ENCODE peak calls at places on chromosomes 4 and X, in ten cellular contexts. One of them, this sample, is unnamed.

GRCh38 chrX:110795645-110796510 is at the start of gene CHRDL1:
- DNase-seq in suprapubic skin: peak
- DNase-seq in OCI-LY7: no peak
- DNase-seq in left ventricle myocardium inferior: peak
- DNase-seq in astrocyte of the spinal cord: peak
- DNase-seq in stomach: no peak
- DNase-seq in right lobe of liver: peak
- DNase-seq in foreskin fibroblast: peak
- DNase-seq in AG10803: no peak
- DNase-seq in uterus: peak
- DNase-seq in this sample: peak

GRCh38 chr4:70721747-70722146 is at the start of gene RUFY3:
- DNase-seq in OCI-LY7: no peak
- DNase-seq in left ventricle myocardium inferior: no peak
- DNase-seq in suprapubic skin: no peak
- DNase-seq in uterus: peak
- DNase-seq in AG10803: peak
- DNase-seq in foreskin fibroblast: peak
- DNase-seq in stomach: no peak
- DNase-seq in right lobe of liver: no peak
- DNase-seq in astrocyte of the spinal cord: peak
- DNase-seq in this sample: no peak

GRCh38 chr4:126583509-126583908 is 1049.2 kb upstream of the INTU start:
- DNase-seq in suprapubic skin: no peak
- DNase-seq in uterus: no peak
- DNase-seq in stomach: no peak
- DNase-seq in left ventricle myocardium inferior: no peak
- DNase-seq in AG10803: peak
- DNase-seq in OCI-LY7: no peak
- DNase-seq in astrocyte of the spinal cord: no peak
- DNase-seq in right lobe of liver: no peak
- DNase-seq in foreskin fibroblast: peak
- DNase-seq in this sample: no peak

GRCh38 chr4:90495211-90495610 is 368.0 kb downstream of the CCSER1 start:
- DNase-seq in left ventricle myocardium inferior: no peak
- DNase-seq in suprapubic skin: no peak
- DNase-seq in astrocyte of the spinal cord: no peak
- DNase-seq in OCI-LY7: no peak
- DNase-seq in foreskin fibroblast: no peak
- DNase-seq in AG10803: no peak
- DNase-seq in uterus: no peak
- DNase-seq in stomach: no peak
- DNase-seq in right lobe of liver: no peak
- DNase-seq in this sample: no peak

GRCh38 chr4:11805837-11806236 is 377.1 kb upstream of the HS3ST1 start:
- DNase-seq in stomach: no peak
- DNase-seq in suprapubic skin: no peak
- DNase-seq in foreskin fibroblast: peak
- DNase-seq in astrocyte of the spinal cord: peak
- DNase-seq in OCI-LY7: peak
- DNase-seq in AG10803: no peak
- DNase-seq in right lobe of liver: no peak
- DNase-seq in left ventricle myocardium inferior: no peak
- DNase-seq in uterus: no peak
- DNase-seq in this sample: no peak

GRCh38 chr4:139789096-139789495 is 123.5 kb downstream of the MGST2 start:
- DNase-seq in foreskin fibroblast: no peak
- DNase-seq in AG10803: no peak
- DNase-seq in uterus: no peak
- DNase-seq in right lobe of liver: no peak
- DNase-seq in suprapubic skin: no peak
- DNase-seq in left ventricle myocardium inferior: no peak
- DNase-seq in astrocyte of the spinal cord: no peak
- DNase-seq in stomach: no peak
- DNase-seq in OCI-LY7: no peak
- DNase-seq in this sample: no peak

GRCh38 chr4:4390521-4391240 is 3.8 kb downstream of the NSG1 start:
- DNase-seq in OCI-LY7: no peak
- DNase-seq in suprapubic skin: no peak
- DNase-seq in right lobe of liver: peak
- DNase-seq in left ventricle myocardium inferior: no peak
- DNase-seq in stomach: no peak
- DNase-seq in AG10803: no peak
- DNase-seq in astrocyte of the spinal cord: no peak
- DNase-seq in uterus: no peak
- DNase-seq in foreskin fibroblast: no peak
- DNase-seq in this sample: no peak

GRCh38 chr4:101349346-101350064 is 2.2 kb upstream of the PPP3CA start:
- DNase-seq in foreskin fibroblast: peak
- DNase-seq in astrocyte of the spinal cord: no peak
- DNase-seq in OCI-LY7: no peak
- DNase-seq in left ventricle myocardium inferior: peak
- DNase-seq in uterus: peak
- DNase-seq in right lobe of liver: peak
- DNase-seq in AG10803: peak
- DNase-seq in stomach: peak
- DNase-seq in suprapubic skin: no peak
- DNase-seq in this sample: peak

GRCh38 chr4:140315970-140316369 is 57.5 kb upstream of the SCOC start:
- DNase-seq in foreskin fibroblast: no peak
- DNase-seq in right lobe of liver: no peak
- DNase-seq in stomach: no peak
- DNase-seq in uterus: no peak
- DNase-seq in OCI-LY7: no peak
- DNase-seq in AG10803: no peak
- DNase-seq in left ventricle myocardium inferior: no peak
- DNase-seq in suprapubic skin: no peak
- DNase-seq in astrocyte of the spinal cord: no peak
- DNase-seq in this sample: no peak

GRCh38 chr4:77156533-77156911 is 485 bp upstream of the CCNG2 start:
- DNase-seq in suprapubic skin: peak
- DNase-seq in AG10803: peak
- DNase-seq in uterus: peak
- DNase-seq in astrocyte of the spinal cord: peak
- DNase-seq in foreskin fibroblast: peak
- DNase-seq in left ventricle myocardium inferior: peak
- DNase-seq in stomach: peak
- DNase-seq in OCI-LY7: peak
- DNase-seq in right lobe of liver: peak
- DNase-seq in this sample: peak

GRCh38 chrX:71532078-71532752 is 689 bp upstream of the OGT start:
- DNase-seq in AG10803: peak
- DNase-seq in foreskin fibroblast: peak
- DNase-seq in suprapubic skin: no peak
- DNase-seq in stomach: no peak
- DNase-seq in right lobe of liver: no peak
- DNase-seq in astrocyte of the spinal cord: peak
- DNase-seq in OCI-LY7: peak
- DNase-seq in uterus: no peak
- DNase-seq in left ventricle myocardium inferior: no peak
- DNase-seq in this sample: no peak

GRCh38 chr4:164023214-164023613 is 528.7 kb downstream of the TMA16 start:
- DNase-seq in suprapubic skin: no peak
- DNase-seq in astrocyte of the spinal cord: no peak
- DNase-seq in stomach: no peak
- DNase-seq in OCI-LY7: peak
- DNase-seq in left ventricle myocardium inferior: no peak
- DNase-seq in uterus: no peak
- DNase-seq in AG10803: no peak
- DNase-seq in foreskin fibroblast: no peak
- DNase-seq in right lobe of liver: no peak
- DNase-seq in this sample: no peak

GRCh38 chr4:39427477-39428119 is 20.9 kb downstream of the KLB start:
- DNase-seq in OCI-LY7: no peak
- DNase-seq in uterus: no peak
- DNase-seq in astrocyte of the spinal cord: no peak
- DNase-seq in foreskin fibroblast: no peak
- DNase-seq in stomach: no peak
- DNase-seq in left ventricle myocardium inferior: no peak
- DNase-seq in suprapubic skin: no peak
- DNase-seq in right lobe of liver: no peak
- DNase-seq in AG10803: no peak
- DNase-seq in this sample: no peak

GRCh38 chrX:39501822-39502221 is 595.9 kb downstream of the BCOR start:
- DNase-seq in foreskin fibroblast: no peak
- DNase-seq in stomach: no peak
- DNase-seq in left ventricle myocardium inferior: no peak
- DNase-seq in uterus: no peak
- DNase-seq in astrocyte of the spinal cord: no peak
- DNase-seq in AG10803: no peak
- DNase-seq in suprapubic skin: no peak
- DNase-seq in OCI-LY7: no peak
- DNase-seq in right lobe of liver: no peak
- DNase-seq in this sample: no peak

GRCh38 chr4:13536607-13537006 is 7.7 kb downstream of the NKX3-2 start:
- DNase-seq in left ventricle myocardium inferior: no peak
- DNase-seq in suprapubic skin: no peak
- DNase-seq in stomach: no peak
- DNase-seq in astrocyte of the spinal cord: no peak
- DNase-seq in right lobe of liver: no peak
- DNase-seq in uterus: no peak
- DNase-seq in AG10803: no peak
- DNase-seq in foreskin fibroblast: peak
- DNase-seq in OCI-LY7: no peak
- DNase-seq in this sample: no peak

GRCh38 chrX:8738588-8739189 is 6.8 kb upstream of the ANOS1 start:
- DNase-seq in right lobe of liver: no peak
- DNase-seq in left ventricle myocardium inferior: no peak
- DNase-seq in foreskin fibroblast: peak
- DNase-seq in uterus: no peak
- DNase-seq in astrocyte of the spinal cord: peak
- DNase-seq in stomach: peak
- DNase-seq in suprapubic skin: no peak
- DNase-seq in OCI-LY7: peak
- DNase-seq in AG10803: peak
- DNase-seq in this sample: no peak

GRCh38 chr4:118684873-118685811 is at the start of gene METTL14:
- DNase-seq in uterus: peak
- DNase-seq in left ventricle myocardium inferior: peak
- DNase-seq in astrocyte of the spinal cord: peak
- DNase-seq in OCI-LY7: peak
- DNase-seq in stomach: peak
- DNase-seq in foreskin fibroblast: peak
- DNase-seq in AG10803: peak
- DNase-seq in suprapubic skin: peak
- DNase-seq in right lobe of liver: peak
- DNase-seq in this sample: peak

GRCh38 chrX:107630031-107630689 is 1.9 kb downstream of the PRPS1 start:
- DNase-seq in astrocyte of the spinal cord: no peak
- DNase-seq in foreskin fibroblast: no peak
- DNase-seq in left ventricle myocardium inferior: no peak
- DNase-seq in uterus: no peak
- DNase-seq in stomach: no peak
- DNase-seq in right lobe of liver: no peak
- DNase-seq in AG10803: no peak
- DNase-seq in OCI-LY7: no peak
- DNase-seq in suprapubic skin: no peak
- DNase-seq in this sample: no peak

GRCh38 chr4:185142563-185142910 is 529 bp upstream of the SLC25A4 start:
- DNase-seq in left ventricle myocardium inferior: no peak
- DNase-seq in OCI-LY7: no peak
- DNase-seq in stomach: no peak
- DNase-seq in suprapubic skin: no peak
- DNase-seq in astrocyte of the spinal cord: no peak
- DNase-seq in foreskin fibroblast: no peak
- DNase-seq in right lobe of liver: no peak
- DNase-seq in uterus: no peak
- DNase-seq in AG10803: no peak
- DNase-seq in this sample: no peak
- H3K4me3 ChIP-seq in left ventricle myocardium inferior: peak
- H3K4me3 ChIP-seq in OCI-LY7: peak
- H3K4me3 ChIP-seq in stomach: peak
- H3K4me3 ChIP-seq in suprapubic skin: peak
- H3K4me3 ChIP-seq in astrocyte of the spinal cord: peak
- H3K4me3 ChIP-seq in foreskin fibroblast: peak
- H3K4me3 ChIP-seq in right lobe of liver: peak
- H3K4me3 ChIP-seq in uterus: peak
- H3K4me3 ChIP-seq in AG10803: peak
- H3K4me3 ChIP-seq in this sample: peak

DNA sequence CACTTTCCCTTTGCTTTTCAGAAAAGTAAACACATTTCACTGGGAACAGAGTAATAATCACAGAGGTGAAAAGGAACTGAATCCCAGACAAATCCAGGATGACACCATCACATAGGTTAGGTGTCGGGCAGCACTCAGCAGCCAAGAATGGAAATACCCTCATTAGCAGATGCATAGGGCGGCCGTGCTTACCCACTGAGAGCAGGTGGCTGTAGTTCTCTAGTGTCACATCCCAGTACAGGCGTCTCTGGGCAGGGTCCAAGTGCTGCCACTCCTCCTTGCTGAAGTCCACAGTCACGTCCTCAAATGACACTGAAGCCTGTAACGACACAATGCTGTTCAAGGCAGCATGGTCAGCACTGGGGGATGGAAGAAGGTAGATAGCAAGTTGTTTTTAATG is 26.9 kb downstream of the ZNF41 start:
- DNase-seq in left ventricle myocardium inferior: peak
- DNase-seq in stomach: no peak
- DNase-seq in right lobe of liver: no peak
- DNase-seq in astrocyte of the spinal cord: no peak
- DNase-seq in uterus: no peak
- DNase-seq in OCI-LY7: no peak
- DNase-seq in AG10803: no peak
- DNase-seq in suprapubic skin: no peak
- DNase-seq in foreskin fibroblast: no peak
- DNase-seq in this sample: no peak
- TF ChIP-seq CTCF in left ventricle myocardium inferior: no peak
- TF ChIP-seq CTCF in stomach: no peak
- TF ChIP-seq CTCF in right lobe of liver: no peak
- TF ChIP-seq CTCF in astrocyte of the spinal cord: no peak
- TF ChIP-seq CTCF in uterus: no peak
- TF ChIP-seq CTCF in OCI-LY7: no peak
- TF ChIP-seq CTCF in AG10803: no peak
- TF ChIP-seq CTCF in suprapubic skin: no peak
- TF ChIP-seq CTCF in foreskin fibroblast: no peak
- TF ChIP-seq CTCF in this sample: no peak

DNA sequence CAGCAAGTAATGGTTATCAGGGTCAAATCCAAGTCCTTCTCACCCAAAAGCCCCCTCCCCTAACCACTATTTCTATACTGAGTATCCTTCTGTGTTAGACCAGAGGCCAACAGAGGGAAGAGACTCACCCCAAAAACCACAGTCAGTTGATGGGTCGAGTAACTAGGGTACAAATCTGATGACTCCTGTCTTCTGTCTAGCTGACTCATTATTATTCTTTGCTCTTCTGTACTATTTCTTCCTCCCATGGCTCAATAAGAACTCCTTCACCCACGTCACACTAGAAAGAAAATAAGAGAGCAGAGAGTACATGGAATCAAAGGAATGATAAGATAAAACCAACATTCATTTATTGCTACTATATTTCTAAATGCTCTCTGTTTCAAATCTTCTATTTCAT is 2.0 kb downstream of the RAB40A start:
- DNase-seq in left ventricle myocardium inferior: no peak
- DNase-seq in suprapubic skin: no peak
- DNase-seq in uterus: no peak
- DNase-seq in foreskin fibroblast: peak
- DNase-seq in astrocyte of the spinal cord: peak
- DNase-seq in stomach: no peak
- DNase-seq in OCI-LY7: no peak
- DNase-seq in AG10803: no peak
- DNase-seq in right lobe of liver: no peak
- DNase-seq in this sample: no peak
- H3K4me3 ChIP-seq in left ventricle myocardium inferior: no peak
- H3K4me3 ChIP-seq in suprapubic skin: no peak
- H3K4me3 ChIP-seq in uterus: no peak
- H3K4me3 ChIP-seq in foreskin fibroblast: no peak
- H3K4me3 ChIP-seq in astrocyte of the spinal cord: no peak
- H3K4me3 ChIP-seq in stomach: no peak
- H3K4me3 ChIP-seq in OCI-LY7: no peak
- H3K4me3 ChIP-seq in AG10803: no peak
- H3K4me3 ChIP-seq in right lobe of liver: no peak
- H3K4me3 ChIP-seq in this sample: no peak

GRCh38 chrX:129318375-129318774 is 204.9 kb downstream of the SMARCA1 start:
- DNase-seq in right lobe of liver: no peak
- DNase-seq in foreskin fibroblast: peak
- DNase-seq in uterus: no peak
- DNase-seq in stomach: no peak
- DNase-seq in suprapubic skin: no peak
- DNase-seq in AG10803: peak
- DNase-seq in astrocyte of the spinal cord: peak
- DNase-seq in left ventricle myocardium inferior: no peak
- DNase-seq in OCI-LY7: peak
- DNase-seq in this sample: no peak
- TF ChIP-seq CTCF in right lobe of liver: peak
- TF ChIP-seq CTCF in foreskin fibroblast: no peak
- TF ChIP-seq CTCF in uterus: no peak
- TF ChIP-seq CTCF in stomach: no peak
- TF ChIP-seq CTCF in suprapubic skin: no peak
- TF ChIP-seq CTCF in AG10803: peak
- TF ChIP-seq CTCF in astrocyte of the spinal cord: peak
- TF ChIP-seq CTCF in left ventricle myocardium inferior: peak
- TF ChIP-seq CTCF in OCI-LY7: peak
- TF ChIP-seq CTCF in this sample: peak

This sample was measured in left lung.